ENCODE peak calls at places on chromosome X, in five cellular contexts. One of them, this sample, is unnamed.

GRCh38 chrX:12878536-12878935 is 11.7 kb downstream of the TLR7 start:
- DNase-seq in NB4: no peak
- DNase-seq in transverse colon: no peak
- DNase-seq in naive thymus-derived CD4-positive, alpha-beta T cell: no peak
- DNase-seq in astrocyte of the cerebellum: no peak
- DNase-seq in this sample: no peak

GRCh38 chrX:54923376-54923775 is 2.8 kb downstream of the TRO start:
- DNase-seq in naive thymus-derived CD4-positive, alpha-beta T cell: no peak
- DNase-seq in astrocyte of the cerebellum: no peak
- DNase-seq in transverse colon: no peak
- DNase-seq in NB4: no peak
- DNase-seq in this sample: no peak

GRCh38 chrX:136166221-136166855 is 19.0 kb downstream of the FHL1 start:
- DNase-seq in astrocyte of the cerebellum: no peak
- DNase-seq in naive thymus-derived CD4-positive, alpha-beta T cell: no peak
- DNase-seq in NB4: peak; percentile 27
- DNase-seq in transverse colon: no peak
- DNase-seq in this sample: no peak

GRCh38 chrX:47674776-47675175 is 15.8 kb upstream of the UXT start:
- DNase-seq in NB4: no peak
- DNase-seq in astrocyte of the cerebellum: no peak
- DNase-seq in naive thymus-derived CD4-positive, alpha-beta T cell: no peak
- DNase-seq in transverse colon: no peak
- DNase-seq in this sample: no peak

GRCh38 chrX:40244980-40245379 is 147.2 kb upstream of the BCOR start:
- DNase-seq in NB4: no peak
- DNase-seq in naive thymus-derived CD4-positive, alpha-beta T cell: no peak
- DNase-seq in transverse colon: no peak
- DNase-seq in astrocyte of the cerebellum: no peak
- DNase-seq in this sample: no peak

GRCh38 chrX:15601932-15602331 is 1.2 kb upstream of the ACE2 start:
- DNase-seq in astrocyte of the cerebellum: no peak
- DNase-seq in naive thymus-derived CD4-positive, alpha-beta T cell: no peak
- DNase-seq in transverse colon: no peak
- DNase-seq in NB4: no peak
- DNase-seq in this sample: no peak

GRCh38 chrX:110944793-110945466 is 149.3 kb upstream of the CHRDL1 start:
- DNase-seq in NB4: no peak
- DNase-seq in astrocyte of the cerebellum: no peak
- DNase-seq in naive thymus-derived CD4-positive, alpha-beta T cell: no peak
- DNase-seq in transverse colon: no peak
- DNase-seq in this sample: no peak

GRCh38 chrX:123927845-123928244 is 33.7 kb upstream of the STAG2 start:
- DNase-seq in naive thymus-derived CD4-positive, alpha-beta T cell: no peak
- DNase-seq in NB4: peak; percentile 31
- DNase-seq in astrocyte of the cerebellum: no peak
- DNase-seq in transverse colon: no peak
- DNase-seq in this sample: no peak

GRCh38 chrX:16718824-16719333 is 533 bp upstream of the SYAP1 start:
- DNase-seq in NB4: no peak
- DNase-seq in naive thymus-derived CD4-positive, alpha-beta T cell: no peak
- DNase-seq in transverse colon: no peak
- DNase-seq in astrocyte of the cerebellum: no peak
- DNase-seq in this sample: no peak

GRCh38 chrX:15158736-15159406 is 111.0 kb downstream of the ASB9 start:
- DNase-seq in transverse colon: no peak
- DNase-seq in naive thymus-derived CD4-positive, alpha-beta T cell: peak; percentile 28
- DNase-seq in NB4: no peak
- DNase-seq in astrocyte of the cerebellum: no peak
- DNase-seq in this sample: no peak

GRCh38 chrX:634306-634958 is 3.8 kb downstream of the SHOX start:
- DNase-seq in astrocyte of the cerebellum: no peak
- DNase-seq in naive thymus-derived CD4-positive, alpha-beta T cell: no peak
- DNase-seq in NB4: no peak
- DNase-seq in transverse colon: no peak
- DNase-seq in this sample: no peak

GRCh38 chrX:73964607-73965006 is 339.4 kb upstream of the ZCCHC13 start:
- DNase-seq in naive thymus-derived CD4-positive, alpha-beta T cell: no peak
- DNase-seq in transverse colon: no peak
- DNase-seq in astrocyte of the cerebellum: no peak
- DNase-seq in NB4: no peak
- DNase-seq in this sample: no peak

GRCh38 chrX:77785400-77785745 is 643 bp downstream of the ATRX start:
- DNase-seq in NB4: peak; percentile 38
- DNase-seq in naive thymus-derived CD4-positive, alpha-beta T cell: no peak
- DNase-seq in transverse colon: peak; percentile 13
- DNase-seq in astrocyte of the cerebellum: no peak
- DNase-seq in this sample: no peak

GRCh38 chrX:9614016-9614415 is 149.2 kb downstream of the TBL1X start:
- DNase-seq in naive thymus-derived CD4-positive, alpha-beta T cell: no peak
- DNase-seq in NB4: no peak
- DNase-seq in astrocyte of the cerebellum: peak; percentile 36
- DNase-seq in transverse colon: no peak
- DNase-seq in this sample: no peak

GRCh38 chrX:23434356-23434884 is 99.8 kb downstream of the PTCHD1 start:
- DNase-seq in astrocyte of the cerebellum: peak; percentile 88
- DNase-seq in naive thymus-derived CD4-positive, alpha-beta T cell: no peak
- DNase-seq in NB4: no peak
- DNase-seq in transverse colon: peak; percentile 46
- DNase-seq in this sample: no peak

GRCh38 chrX:151386838-151387459 is 10.1 kb upstream of the VMA21 start:
- DNase-seq in naive thymus-derived CD4-positive, alpha-beta T cell: no peak
- DNase-seq in NB4: no peak
- DNase-seq in transverse colon: peak; percentile 31
- DNase-seq in astrocyte of the cerebellum: no peak
- DNase-seq in this sample: no peak

GRCh38 chrX:134569306-134569705 is 89.0 kb downstream of the PLAC1 start:
- DNase-seq in NB4: no peak
- DNase-seq in transverse colon: no peak
- DNase-seq in astrocyte of the cerebellum: no peak
- DNase-seq in naive thymus-derived CD4-positive, alpha-beta T cell: no peak
- DNase-seq in this sample: no peak

GRCh38 chrX:17546356-17546755 is 171.4 kb downstream of the NHS start:
- DNase-seq in NB4: no peak
- DNase-seq in astrocyte of the cerebellum: no peak
- DNase-seq in transverse colon: no peak
- DNase-seq in naive thymus-derived CD4-positive, alpha-beta T cell: no peak
- DNase-seq in this sample: no peak

GRCh38 chrX:53438174-53438831 is 4.1 kb upstream of the HSD17B10 start:
- DNase-seq in astrocyte of the cerebellum: no peak
- DNase-seq in naive thymus-derived CD4-positive, alpha-beta T cell: no peak
- DNase-seq in NB4: no peak
- DNase-seq in transverse colon: no peak
- DNase-seq in this sample: no peak

GRCh38 chrX:16827225-16827624 is 41.0 kb downstream of the TXLNG start:
- DNase-seq in astrocyte of the cerebellum: no peak
- DNase-seq in transverse colon: no peak
- DNase-seq in naive thymus-derived CD4-positive, alpha-beta T cell: no peak
- DNase-seq in NB4: no peak
- DNase-seq in this sample: no peak

GRCh38 chrX:137031517-137032377 is 2.0 kb downstream of the GPR101 start:
- DNase-seq in transverse colon: peak; percentile 14
- DNase-seq in astrocyte of the cerebellum: no peak
- DNase-seq in NB4: no peak
- DNase-seq in naive thymus-derived CD4-positive, alpha-beta T cell: peak; percentile 28
- DNase-seq in this sample: no peak

GRCh38 chrX:16075087-16075486 is 48.3 kb upstream of the GRPR start:
- DNase-seq in astrocyte of the cerebellum: no peak
- DNase-seq in NB4: no peak
- DNase-seq in naive thymus-derived CD4-positive, alpha-beta T cell: no peak
- DNase-seq in transverse colon: no peak
- DNase-seq in this sample: no peak

DNA sequence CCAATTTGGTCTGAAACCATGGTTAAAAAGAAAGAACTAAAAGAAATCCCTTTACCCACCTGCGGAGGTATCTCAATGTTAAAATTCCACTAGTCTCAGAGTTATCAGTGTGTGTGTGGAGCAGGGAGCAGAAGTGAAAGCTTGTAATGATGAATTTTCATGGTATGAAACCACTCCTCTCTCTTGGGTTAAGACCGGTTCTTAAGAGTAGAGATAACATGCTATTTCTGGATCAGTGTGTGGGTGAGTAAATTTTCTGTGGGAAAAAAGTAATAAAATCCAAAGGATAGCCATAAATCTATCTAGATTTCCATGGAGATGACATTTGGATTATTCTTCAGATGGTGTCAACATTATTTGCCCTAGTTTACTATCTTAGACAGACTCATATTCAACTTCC is 3.2 kb downstream of the FGF13 start:
- DNase-seq in naive thymus-derived CD4-positive, alpha-beta T cell: no peak
- DNase-seq in astrocyte of the cerebellum: no peak
- DNase-seq in NB4: no peak
- DNase-seq in transverse colon: no peak
- DNase-seq in this sample: no peak
- H3K4me3 ChIP-seq in naive thymus-derived CD4-positive, alpha-beta T cell: no peak overlapping the region
- H3K4me3 ChIP-seq in astrocyte of the cerebellum: no peak overlapping the region
- H3K4me3 ChIP-seq in NB4: no peak overlapping the region
- H3K4me3 ChIP-seq in transverse colon: no peak overlapping the region
- H3K4me3 ChIP-seq in this sample: no peak overlapping the region

GRCh38 chrX:108159028-108159670 is 67.6 kb downstream of the ATG4A start:
- DNase-seq in NB4: no peak
- DNase-seq in naive thymus-derived CD4-positive, alpha-beta T cell: no peak
- DNase-seq in transverse colon: no peak
- DNase-seq in astrocyte of the cerebellum: no peak
- DNase-seq in this sample: no peak

GRCh38 chrX:108156082-108156481 is 64.5 kb downstream of the ATG4A start:
- DNase-seq in naive thymus-derived CD4-positive, alpha-beta T cell: no peak
- DNase-seq in astrocyte of the cerebellum: no peak
- DNase-seq in transverse colon: no peak
- DNase-seq in NB4: no peak
- DNase-seq in this sample: no peak

GRCh38 chrX:108157628-108158027 is 66.0 kb downstream of the ATG4A start:
- DNase-seq in NB4: no peak
- DNase-seq in astrocyte of the cerebellum: no peak
- DNase-seq in transverse colon: no peak
- DNase-seq in naive thymus-derived CD4-positive, alpha-beta T cell: no peak
- DNase-seq in this sample: no peak

GRCh38 chrX:108160309-108160708 is 68.7 kb downstream of the ATG4A start:
- DNase-seq in transverse colon: no peak
- DNase-seq in astrocyte of the cerebellum: no peak
- DNase-seq in NB4: no peak
- DNase-seq in naive thymus-derived CD4-positive, alpha-beta T cell: no peak
- DNase-seq in this sample: no peak

GRCh38 chrX:108156934-108157466 is 65.4 kb downstream of the ATG4A start:
- DNase-seq in transverse colon: peak; percentile 13
- DNase-seq in NB4: no peak
- DNase-seq in naive thymus-derived CD4-positive, alpha-beta T cell: no peak
- DNase-seq in astrocyte of the cerebellum: no peak
- DNase-seq in this sample: no peak
- H3K4me3 ChIP-seq in transverse colon: no peak overlapping the region
- H3K4me3 ChIP-seq in NB4: no peak overlapping the region
- H3K4me3 ChIP-seq in naive thymus-derived CD4-positive, alpha-beta T cell: no peak overlapping the region
- H3K4me3 ChIP-seq in astrocyte of the cerebellum: no peak overlapping the region
- H3K4me3 ChIP-seq in this sample: no peak overlapping the region

GRCh38 chrX:155774387-155774786 is 106.8 kb upstream of the VAMP7 start:
- DNase-seq in naive thymus-derived CD4-positive, alpha-beta T cell: no peak
- DNase-seq in transverse colon: no peak
- DNase-seq in NB4: no peak
- DNase-seq in astrocyte of the cerebellum: no peak
- DNase-seq in this sample: no peak
- H3K4me3 ChIP-seq in naive thymus-derived CD4-positive, alpha-beta T cell: no peak overlapping the region
- H3K4me3 ChIP-seq in transverse colon: no peak overlapping the region
- H3K4me3 ChIP-seq in NB4: no peak overlapping the region
- H3K4me3 ChIP-seq in astrocyte of the cerebellum: no peak overlapping the region
- H3K4me3 ChIP-seq in this sample: no peak overlapping the region

DNA sequence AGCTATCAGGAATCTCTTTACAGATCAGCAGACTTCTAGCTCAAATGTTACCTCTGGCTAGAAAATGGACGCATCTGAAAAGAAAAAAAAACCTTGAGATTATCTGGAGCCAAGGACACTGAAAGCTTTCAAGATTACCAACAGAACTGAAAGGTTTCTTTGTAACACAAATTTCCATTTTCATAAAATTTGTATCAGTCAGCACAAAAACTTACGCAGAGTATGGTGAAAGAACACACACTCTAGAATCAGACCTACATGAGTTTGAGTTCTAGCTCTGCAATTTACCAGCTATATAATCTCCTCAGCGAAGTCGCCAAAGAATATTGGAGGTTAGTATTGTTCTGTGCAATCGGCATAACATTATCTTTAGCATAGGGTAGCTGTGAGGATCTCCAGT is 1.8 kb downstream of the TAB3 start:
- DNase-seq in transverse colon: no peak
- DNase-seq in NB4: no peak
- DNase-seq in naive thymus-derived CD4-positive, alpha-beta T cell: no peak
- DNase-seq in astrocyte of the cerebellum: no peak
- DNase-seq in this sample: no peak
- H3K4me3 ChIP-seq in transverse colon: no peak overlapping the region
- H3K4me3 ChIP-seq in NB4: no peak overlapping the region
- H3K4me3 ChIP-seq in naive thymus-derived CD4-positive, alpha-beta T cell: no peak overlapping the region
- H3K4me3 ChIP-seq in astrocyte of the cerebellum: no peak overlapping the region
- H3K4me3 ChIP-seq in this sample: no peak overlapping the region

GRCh38 chrX:37846558-37846933 is 825 bp downstream of the DYNLT3 start:
- DNase-seq in NB4: no peak
- DNase-seq in naive thymus-derived CD4-positive, alpha-beta T cell: no peak
- DNase-seq in transverse colon: no peak
- DNase-seq in astrocyte of the cerebellum: no peak
- DNase-seq in this sample: no peak

GRCh38 chrX:37844622-37845021 is 2.7 kb downstream of the DYNLT3 start:
- DNase-seq in NB4: no peak
- DNase-seq in transverse colon: no peak
- DNase-seq in naive thymus-derived CD4-positive, alpha-beta T cell: no peak
- DNase-seq in astrocyte of the cerebellum: no peak
- DNase-seq in this sample: no peak

GRCh38 chrX:37846141-37846540 is 1.2 kb downstream of the DYNLT3 start:
- DNase-seq in transverse colon: no peak
- DNase-seq in astrocyte of the cerebellum: peak; percentile 8
- DNase-seq in naive thymus-derived CD4-positive, alpha-beta T cell: no peak
- DNase-seq in NB4: peak; percentile 15
- DNase-seq in this sample: no peak

GRCh38 chrX:37846934-37847732 is at the start of gene DYNLT3:
- DNase-seq in NB4: peak; percentile 84
- DNase-seq in transverse colon: peak; percentile 90
- DNase-seq in naive thymus-derived CD4-positive, alpha-beta T cell: peak; percentile 73
- DNase-seq in astrocyte of the cerebellum: no peak
- DNase-seq in this sample: peak; percentile 81

DNA sequence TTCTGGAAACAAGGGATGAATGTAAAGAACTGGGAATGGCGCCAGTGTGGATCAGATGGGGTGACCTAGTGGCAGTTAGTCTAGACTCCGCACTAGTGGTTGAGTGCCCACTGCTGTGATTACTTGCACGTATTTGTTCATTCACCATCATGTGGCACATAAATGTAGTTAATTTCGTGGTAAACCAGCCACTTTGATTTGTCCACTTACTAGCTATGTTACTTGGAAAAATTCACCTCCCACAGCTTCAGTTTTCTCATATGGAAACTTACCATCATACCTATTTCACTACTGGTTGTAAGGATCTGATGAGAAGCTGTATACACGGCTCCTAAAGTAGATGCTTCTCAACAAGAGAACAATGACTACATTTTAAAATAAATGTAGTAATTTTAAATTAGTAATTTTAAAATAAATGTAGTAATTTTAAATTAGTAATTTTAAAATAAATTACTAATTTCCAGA is 394 bp upstream of the DYNLT3 start:
- DNase-seq in astrocyte of the cerebellum: no peak
- DNase-seq in naive thymus-derived CD4-positive, alpha-beta T cell: no peak
- DNase-seq in NB4: no peak
- DNase-seq in transverse colon: no peak
- DNase-seq in this sample: no peak
- H3K4me3 ChIP-seq in astrocyte of the cerebellum: peak overlapping the region; percentile 61
- H3K4me3 ChIP-seq in naive thymus-derived CD4-positive, alpha-beta T cell: peak overlapping the region; percentile 84
- H3K4me3 ChIP-seq in NB4: peak overlapping the region; percentile 65
- H3K4me3 ChIP-seq in transverse colon: peak overlapping the region; percentile 63
- H3K4me3 ChIP-seq in this sample: peak overlapping the region; percentile 84

GRCh38 chrX:49040376-49040955 is 2.7 kb downstream of the TFE3 start:
- DNase-seq in naive thymus-derived CD4-positive, alpha-beta T cell: no peak
- DNase-seq in NB4: no peak
- DNase-seq in transverse colon: no peak
- DNase-seq in astrocyte of the cerebellum: no peak
- DNase-seq in this sample: no peak
- H3K4me3 ChIP-seq in naive thymus-derived CD4-positive, alpha-beta T cell: no peak overlapping the region
- H3K4me3 ChIP-seq in NB4: peak overlapping the region; percentile 9
- H3K4me3 ChIP-seq in transverse colon: no peak overlapping the region
- H3K4me3 ChIP-seq in astrocyte of the cerebellum: peak overlapping the region; percentile 70
- H3K4me3 ChIP-seq in this sample: no peak overlapping the region

This sample was measured in CD8-positive, alpha-beta T cell.